ENCODE peak calls at places on chromosome 10, in ten cellular contexts. W, D, E, Q, N, Y, U, K, S and A are unnamed samples.
A peak's percentile ranks its signal among the peaks of the same experiment; 100 is the strongest.

GRCh38 chr10:130459011-130459410 is 322.8 kb downstream of the GLRX3 start:
- DNase-seq in D (no peak), N (no peak), K (no peak), S (no peak), Y (no peak), W (no peak), E (no peak), Q (no peak), U (no peak), A (no peak)

GRCh38 chr10:121414366-121414765 is 183.9 kb downstream of the FGFR2 start:
- DNase-seq in E (no peak), S (no peak), Q (no peak), D (peak; percentile 23), U (no peak), K (no peak), N (no peak), Y (no peak), W (no peak), A (no peak)

GRCh38 chr10:44628921-44629320 is 244.0 kb upstream of the CXCL12 start:
- DNase-seq in E (no peak), K (no peak), Y (no peak), N (peak; percentile 86), Q (no peak), W (peak; percentile 91), S (no peak), D (peak; percentile 82), U (no peak), A (peak; percentile 42)

GRCh38 chr10:58796242-58796641 is 283.6 kb downstream of the BICC1 start:
- DNase-seq in K (no peak), D (peak; percentile 35), U (no peak), E (no peak), W (no peak), N (no peak), Q (peak; percentile 75), Y (no peak), S (no peak), A (no peak)

GRCh38 chr10:17785276-17785935 is 23.7 kb upstream of the MRC1 start:
- DNase-seq in N (no peak), U (no peak), Q (no peak), S (no peak), D (no peak), E (no peak), Y (no peak), W (peak; percentile 28), K (no peak), A (no peak)

GRCh38 chr10:68871731-68872342 is 29.3 kb upstream of the DDX50 start:
- DNase-seq in W (peak; percentile 89), U (no peak), K (no peak), Q (no peak), Y (peak; percentile 95), E (no peak), S (no peak), N (peak; percentile 95), D (peak; percentile 94), A (peak; percentile 82)

GRCh38 chr10:71643904-71644303 is 75.7 kb downstream of the C10orf105 start:
- DNase-seq in D (no peak), Q (no peak), N (no peak), Y (no peak), E (no peak), K (no peak), W (no peak), U (no peak), S (no peak), A (no peak)

GRCh38 chr10:69406302-69406811 is 10.4 kb downstream of the TACR2 start:
- DNase-seq in Q (no peak), D (no peak), U (peak; percentile 72), W (peak; percentile 16), N (no peak), Y (peak; percentile 49), K (peak; percentile 64), E (no peak), S (peak; percentile 72), A (no peak)

GRCh38 chr10:123584419-123584775 is 81.8 kb upstream of the GPR26 start:
- DNase-seq in K (no peak), D (no peak), Y (no peak), E (no peak), U (no peak), Q (no peak), W (no peak), S (no peak), N (no peak), A (no peak)
- TF ChIP-seq CTCF in K (no peak), D (no peak), Y (no peak), E (no peak), U (no peak), Q (no peak), W (no peak), S (no peak), N (no peak), A (no peak)

DNA sequence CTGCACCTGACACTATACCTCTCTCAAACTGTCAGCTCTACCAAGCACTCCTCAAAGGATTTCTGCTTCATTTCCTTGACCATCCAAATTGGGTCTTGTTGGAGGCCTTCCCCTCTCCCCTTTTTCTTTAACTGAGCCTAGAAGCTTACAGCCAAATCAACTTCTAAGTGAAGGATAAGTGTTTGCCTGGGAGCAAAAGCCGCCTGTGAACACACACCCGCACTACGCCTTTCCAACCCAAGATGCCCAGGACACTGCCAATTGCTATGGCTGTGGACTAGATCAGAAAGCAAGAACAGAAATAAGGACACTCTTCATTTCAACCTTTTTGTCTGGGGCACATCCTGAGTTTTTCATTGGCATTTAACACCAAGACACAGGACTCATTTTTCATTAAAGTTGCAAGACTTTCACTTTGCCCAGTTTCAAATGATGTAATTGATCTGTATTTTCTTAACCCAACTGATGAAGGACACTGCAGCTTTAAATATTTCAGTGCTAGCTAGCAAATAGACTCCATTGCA is 52.8 kb downstream of the CPEB3 start:
- DNase-seq in S (no peak), Y (no peak), U (no peak), E (no peak), N (no peak), Q (peak; percentile 26), D (no peak), W (no peak), K (no peak), A (no peak)
- H3K4me3 ChIP-seq in S (peak overlapping the region; percentile 62), Y (no peak overlapping the region), U (peak overlapping the region; percentile 81), E (no peak overlapping the region), N (no peak overlapping the region), Q (peak overlapping the region; percentile 92), D (no peak overlapping the region), W (no peak overlapping the region), K (peak overlapping the region; percentile 72), A (peak overlapping the region; percentile 71)

GRCh38 chr10:89389254-89389653 is 3.2 kb upstream of the IFIT1 start:
- DNase-seq in Y (peak; percentile 35), U (no peak), D (peak; percentile 29), W (peak; percentile 53), N (peak; percentile 48), K (no peak), Q (no peak), S (no peak), E (peak; percentile 56), A (no peak)
- TF ChIP-seq CTCF in Y (peak; percentile 46), U (peak; percentile 55), D (peak; percentile 38), W (peak; percentile 43), N (peak; percentile 39), K (peak; percentile 53), Q (peak; percentile 61), S (peak; percentile 42), E (peak; percentile 39), A (peak; percentile 55)

DNA sequence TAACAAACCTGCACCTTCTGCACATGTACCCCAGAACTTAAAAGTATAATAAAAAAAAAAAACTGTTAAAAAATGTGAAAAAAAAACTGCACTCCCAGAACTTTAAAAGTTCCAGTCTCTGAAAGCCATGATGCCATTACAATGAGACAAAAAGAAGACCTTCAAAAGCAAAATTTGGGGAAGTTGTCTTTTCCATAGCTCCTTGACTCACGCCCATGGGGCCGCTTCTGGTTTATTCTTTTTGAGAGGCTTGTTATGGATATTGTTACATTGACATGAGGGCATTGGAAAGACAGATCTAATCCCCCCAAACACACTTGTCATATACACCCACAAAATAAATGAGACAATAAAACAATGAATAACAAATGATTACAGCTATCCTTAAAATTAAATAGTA is 805 bp downstream of the BLNK start:
- DNase-seq in S (no peak), Q (no peak), Y (no peak), U (no peak), N (no peak), W (no peak), E (no peak), K (no peak), D (no peak), A (no peak)
- H3K4me3 ChIP-seq in S (no peak overlapping the region), Q (no peak overlapping the region), Y (no peak overlapping the region), U (peak overlapping the region; percentile 21), N (no peak overlapping the region), W (no peak overlapping the region), E (peak overlapping the region; percentile 74), K (peak overlapping the region; percentile 8), D (no peak overlapping the region), A (peak overlapping the region; percentile 60)

GRCh38 chr10:98328163-98328562 is 60.2 kb upstream of the LOXL4 start:
- DNase-seq in N (no peak), Y (no peak), W (no peak), Q (no peak), K (no peak), S (no peak), D (no peak), U (no peak), E (no peak), A (no peak)

GRCh38 chr10:98326621-98327027 is 58.6 kb upstream of the LOXL4 start:
- DNase-seq in Y (no peak), D (no peak), K (no peak), Q (peak; percentile 58), E (no peak), W (no peak), S (peak; percentile 42), U (peak; percentile 33), N (no peak), A (peak; percentile 15)

GRCh38 chr10:98328640-98329039 is 60.6 kb upstream of the LOXL4 start:
- DNase-seq in Y (no peak), D (no peak), W (no peak), N (no peak), U (no peak), S (no peak), Q (no peak), K (no peak), E (no peak), A (no peak)

GRCh38 chr10:98332623-98333269 is 64.8 kb upstream of the LOXL4 start:
- DNase-seq in D (no peak), K (no peak), W (peak; percentile 49), Q (no peak), E (no peak), S (no peak), U (no peak), N (peak; percentile 54), Y (no peak), A (no peak)

DNA sequence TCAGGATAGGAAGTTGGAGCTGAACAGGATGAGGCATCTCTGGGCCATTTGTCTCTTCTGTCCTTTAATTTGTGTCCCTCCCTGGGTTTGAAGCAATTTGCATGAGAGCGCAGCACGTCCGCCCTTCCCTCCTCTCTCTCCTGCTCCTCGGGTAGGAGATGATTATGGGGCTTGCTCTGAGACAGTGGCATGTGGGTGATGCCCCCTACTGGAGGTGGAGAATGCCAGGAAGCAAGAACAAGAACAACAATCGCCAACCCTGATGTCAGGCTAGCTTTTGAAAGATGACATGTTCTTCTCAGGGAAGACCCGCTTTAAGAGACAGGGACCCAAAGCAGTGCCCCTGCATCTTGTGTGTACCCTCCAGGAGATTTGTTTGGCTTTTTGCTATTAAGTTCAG is 63.9 kb upstream of the LOXL4 start:
- DNase-seq in D (no peak), U (no peak), Y (peak; percentile 19), Q (no peak), W (no peak), E (no peak), N (no peak), S (no peak), K (no peak), A (no peak)
- TF ChIP-seq CTCF in D (peak; percentile 11), U (peak; percentile 42), Y (peak; percentile 54), Q (peak; percentile 6), W (peak; percentile 23), E (peak; percentile 38), N (peak; percentile 14), S (peak; percentile 46), K (peak; percentile 30), A (peak; percentile 82)